ENCODE peak calls at places on chromosomes 1 and 21, in six cellular contexts. A is neuronal stem cell; V is smooth muscle cell of the brain vasculature; D is CD8-positive, alpha-beta memory T cell; H is stimulated activated effector memory CD8-positive, alpha-beta T cell treated with anti-CD3 and anti-CD28 coated beads, Interleukin-12 subunit alpha, Interleukin-12 subunit beta, amount 100 ng/mL, for 72 hours; X is stimulated activated CD8-positive, alpha-beta memory T cell treated with anti-CD3 and anti-CD28 coated beads, Interleukin-7, amount 100 ng/mL, for 1 hour. E is an unnamed sample.

GRCh38 chr21:38170705-38171682 is 85.8 kb upstream of the KCNJ15 start:
- DNase-seq in A (no peak), V (no peak), D (no peak), H (no peak), X (no peak), E (no peak)

GRCh38 chr1:2494323-2494693 is 18.2 kb downstream of the PLCH2 start:
- DNase-seq in A (no peak), V (no peak), D (no peak), H (no peak), X (no peak), E (no peak)

GRCh38 chr1:74498901-74499300 is 13.5 kb downstream of the LRRC53 start:
- DNase-seq in A (no peak), V (no peak), D (no peak), H (no peak), X (no peak), E (no peak)

GRCh38 chr1:183105449-183105848 is 80.6 kb upstream of the LAMC2 start:
- DNase-seq in A (no peak), V (no peak), D (no peak), H (no peak), X (no peak), E (no peak)

GRCh38 chr1:76901158-76901767 is 34.0 kb downstream of the ST6GALNAC5 start:
- DNase-seq in A (peak), V (peak), D (no peak), H (peak), X (no peak), E (no peak)

GRCh38 chr1:110347182-110347893 is 8.2 kb downstream of the RBM15 start:
- DNase-seq in A (no peak), V (no peak), D (no peak), H (no peak), X (no peak), E (no peak)

GRCh38 chr1:204151562-204152309 is at the start of gene ETNK2:
- DNase-seq in A (peak), V (no peak), D (peak), H (peak), X (peak), E (no peak)

GRCh38 chr1:84997667-84998600 is 1.0 kb upstream of the MCOLN2 start:
- DNase-seq in A (peak), V (no peak), D (peak), H (peak), X (no peak), E (no peak)

GRCh38 chr1:236753554-236753953 is 41.5 kb upstream of the MTR start:
- DNase-seq in A (peak), V (no peak), D (no peak), H (no peak), X (no peak), E (peak)

GRCh38 chr1:33713058-33713877 is 150.6 kb upstream of the HMGB4 start:
- DNase-seq in A (no peak), V (no peak), D (no peak), H (no peak), X (no peak), E (no peak)

GRCh38 chr21:31173881-31174555 is 135.7 kb upstream of the KRTAP19-8 start:
- DNase-seq in A (no peak), V (no peak), D (no peak), H (no peak), X (no peak), E (no peak)

GRCh38 chr1:199010933-199011332 is 372.1 kb downstream of the PTPRC start:
- DNase-seq in A (no peak), V (peak), D (no peak), H (no peak), X (no peak), E (no peak)

GRCh38 chr1:225843426-225843795 is 33.5 kb downstream of the EPHX1 start:
- DNase-seq in A (no peak), V (no peak), D (no peak), H (no peak), X (no peak), E (no peak)

GRCh38 chr1:42765832-42766722 is 751 bp downstream of the P3H1 start:
- DNase-seq in A (peak), V (no peak), D (peak), H (no peak), X (no peak), E (peak)

GRCh38 chr1:26180010-26180506 is 2.8 kb downstream of the CNKSR1 start:
- DNase-seq in A (no peak), V (no peak), D (no peak), H (no peak), X (no peak), E (no peak)

GRCh38 chr1:104460880-104461279 is 711.2 kb downstream of the AMY1C start:
- DNase-seq in A (no peak), V (no peak), D (no peak), H (no peak), X (no peak), E (no peak)

GRCh38 chr1:33654267-33654832 is 181.9 kb downstream of the ZSCAN20 start:
- DNase-seq in A (no peak), V (no peak), D (no peak), H (no peak), X (no peak), E (peak)

GRCh38 chr21:41821081-41821755 is 54.4 kb upstream of the RIPK4 start:
- DNase-seq in A (no peak), V (no peak), D (no peak), H (no peak), X (no peak), E (no peak)

GRCh38 chr21:43609501-43610340 is 49.6 kb downstream of the HSF2BP start:
- DNase-seq in A (no peak), V (peak), D (no peak), H (no peak), X (no peak), E (no peak)

GRCh38 chr1:208759250-208759649 is 515.1 kb upstream of the PLXNA2 start:
- DNase-seq in A (no peak), V (no peak), D (no peak), H (no peak), X (no peak), E (no peak)

GRCh38 chr1:241950390-241950789 is 7.2 kb upstream of the BECN2 start:
- DNase-seq in A (no peak), V (no peak), D (no peak), H (no peak), X (no peak), E (no peak)

GRCh38 chr1:228141082-228141870 is 1.2 kb downstream of the GUK1 start:
- DNase-seq in A (no peak), V (no peak), D (peak), H (peak), X (no peak), E (no peak)

GRCh38 chr1:231973840-231974239 is 347.2 kb downstream of the DISC1 start:
- DNase-seq in A (no peak), V (no peak), D (no peak), H (peak), X (no peak), E (no peak)

GRCh38 chr1:8169364-8170058 is 143.4 kb upstream of the ERRFI1 start:
- DNase-seq in A (no peak), V (peak), D (peak), H (peak), X (no peak), E (no peak)

GRCh38 chr21:44613386-44614155 is 1.7 kb downstream of the KRTAP10-8 start:
- DNase-seq in A (no peak), V (no peak), D (no peak), H (peak), X (no peak), E (no peak)

GRCh38 chr1:145828368-145829016 is 4.5 kb downstream of the POLR3C start:
- DNase-seq in A (no peak), V (no peak), D (no peak), H (no peak), X (no peak), E (no peak)

GRCh38 chr1:116910379-116911165 is 856 bp downstream of the PTGFRN start:
- DNase-seq in A (no peak), V (no peak), D (peak), H (peak), X (no peak), E (no peak)